ENCODE peak calls at places on chromosomes 13 and 19, in five cellular contexts. M, F, A, X and S are unnamed samples.
A peak's percentile ranks its signal among the peaks of the same experiment; 100 is the strongest.

GRCh38 chr19:45322744-45323281 is at the start of gene CKM:
- DNase-seq in M (no peak), F (no peak), A (peak; percentile 87), X (no peak), S (no peak)

GRCh38 chr13:27446986-27447583 is 3.3 kb downstream of the MTIF3 start:
- DNase-seq in M (no peak), F (peak; percentile 60), A (no peak), X (no peak), S (no peak)

GRCh38 chr13:97726664-97727235 is 226.7 kb upstream of the IPO5 start:
- DNase-seq in M (no peak), F (no peak), A (no peak), X (no peak), S (no peak)

GRCh38 chr19:34128558-34129250 is 43.6 kb upstream of the LSM14A start:
- DNase-seq in M (no peak), F (no peak), A (no peak), X (no peak), S (no peak)

GRCh38 chr13:113337556-113337955 is 26.4 kb downstream of the GRTP1 start:
- DNase-seq in M (no peak), F (no peak), A (peak; percentile 26), X (no peak), S (no peak)

GRCh38 chr13:104532131-104532530 is 1465.9 kb upstream of the SLC10A2 start:
- DNase-seq in M (no peak), F (no peak), A (no peak), X (no peak), S (no peak)

GRCh38 chr19:1290245-1290698 is 4.6 kb downstream of the EFNA2 start:
- DNase-seq in M (no peak), F (no peak), A (no peak), X (no peak), S (no peak)

GRCh38 chr19:50896591-50897190 is 14.5 kb downstream of the KLK4 start:
- DNase-seq in M (no peak), F (no peak), A (no peak), X (no peak), S (no peak)

GRCh38 chr19:33239223-33239975 is 13.7 kb upstream of the SLC7A10 start:
- DNase-seq in M (no peak), F (no peak), A (no peak), X (no peak), S (no peak)

GRCh38 chr19:39052243-39052746 is 19.9 kb upstream of the FBXO27 start:
- DNase-seq in M (peak; percentile 36), F (peak; percentile 49), A (peak; percentile 74), X (peak; percentile 57), S (peak; percentile 54)

GRCh38 chr13:113062691-113063090 is 42.9 kb upstream of the F7 start:
- DNase-seq in M (no peak), F (no peak), A (peak; percentile 9), X (no peak), S (no peak)

GRCh38 chr13:98285317-98285716 is 108.2 kb upstream of the RNF113B start:
- DNase-seq in M (no peak), F (no peak), A (no peak), X (no peak), S (no peak)

GRCh38 chr13:113792236-113792770 is 33.3 kb downstream of the TMEM255B start:
- DNase-seq in M (no peak), F (no peak), A (no peak), X (peak; percentile 27), S (no peak)

GRCh38 chr13:100753391-100753790 is 78.8 kb upstream of the TMTC4 start:
- DNase-seq in M (no peak), F (no peak), A (no peak), X (no peak), S (no peak)